ENCODE peak calls at places on chromosome 14, in nine cellular contexts. N, B, W, V, Q, G, I, X and L are unnamed samples.

GRCh38 chr14:97315790-97316189 is 518.6 kb downstream of the VRK1 start:
- DNase-seq in N (no peak), B (no peak), W (no peak), V (no peak), Q (no peak), G (no peak), I (no peak), X (no peak), L (no peak)

GRCh38 chr14:65070710-65071033 is 31.6 kb downstream of the MAX start:
- DNase-seq in N (no peak), B (peak; percentile 64), W (no peak), V (peak; percentile 45), Q (no peak), G (no peak), I (no peak), X (peak; percentile 47), L (peak; percentile 31)

GRCh38 chr14:26841920-26842741 is 244.3 kb upstream of the NOVA1 start:
- DNase-seq in N (no peak), B (no peak), W (peak; percentile 69), V (peak; percentile 98), Q (no peak), G (no peak), I (no peak), X (no peak), L (peak; percentile 96)

GRCh38 chr14:24353551-24354529 is 14.0 kb upstream of the RIPK3 start:
- DNase-seq in N (no peak), B (no peak), W (peak; percentile 53), V (peak; percentile 45), Q (no peak), G (no peak), I (no peak), X (no peak), L (peak; percentile 79)

GRCh38 chr14:99649219-99649618 is 4.3 kb downstream of the HHIPL1 start:
- DNase-seq in N (no peak), B (no peak), W (no peak), V (peak; percentile 20), Q (no peak), G (no peak), I (no peak), X (no peak), L (peak; percentile 73)

GRCh38 chr14:71586131-71586893 is 345.9 kb upstream of the RGS6 start:
- DNase-seq in N (no peak), B (peak; percentile 20), W (peak; percentile 7), V (no peak), Q (no peak), G (peak; percentile 62), I (peak; percentile 24), X (no peak), L (peak; percentile 66)

GRCh38 chr14:103551338-103551762 is 11.1 kb downstream of the BAG5 start:
- DNase-seq in N (no peak), B (peak; percentile 22), W (no peak), V (no peak), Q (no peak), G (no peak), I (no peak), X (no peak), L (peak; percentile 70)

GRCh38 chr14:55328317-55328716 is 57.1 kb downstream of the FBXO34 start:
- DNase-seq in N (no peak), B (no peak), W (no peak), V (no peak), Q (no peak), G (no peak), I (no peak), X (no peak), L (peak; percentile 55)

GRCh38 chr14:29321646-29322045 is 555.1 kb downstream of the FOXG1 start:
- DNase-seq in N (no peak), B (no peak), W (peak; percentile 9), V (no peak), Q (no peak), G (no peak), I (no peak), X (no peak), L (peak; percentile 78)

GRCh38 chr14:52154992-52155655 is 86.3 kb upstream of the NID2 start:
- DNase-seq in N (no peak), B (no peak), W (no peak), V (no peak), Q (no peak), G (no peak), I (no peak), X (no peak), L (no peak)

GRCh38 chr14:100552524-100553125 is 34.6 kb downstream of the BEGAIN start:
- DNase-seq in N (no peak), B (no peak), W (no peak), V (no peak), Q (no peak), G (no peak), I (no peak), X (no peak), L (no peak)

GRCh38 chr14:34301107-34301734 is 160.8 kb downstream of the SPTSSA start:
- DNase-seq in N (peak; percentile 28), B (peak; percentile 49), W (peak; percentile 68), V (peak; percentile 78), Q (peak; percentile 42), G (peak; percentile 77), I (peak; percentile 76), X (peak; percentile 15), L (peak; percentile 65)
- TF ChIP-seq EZH2phosphoT487 in N (no peak), B (no peak), W (no peak), V (no peak), Q (no peak), G (no peak), I (no peak), X (no peak), L (no peak)

GRCh38 chr14:68792022-68792829 is 641 bp downstream of the ZFP36L1 start:
- DNase-seq in N (no peak), B (no peak), W (no peak), V (peak; percentile 45), Q (peak; percentile 61), G (peak; percentile 35), I (peak; percentile 39), X (peak; percentile 36), L (peak; percentile 49)

GRCh38 chr14:68792830-68793733 is at the start of gene ZFP36L1:
- DNase-seq in N (peak; percentile 95), B (peak; percentile 58), W (peak; percentile 98), V (peak; percentile 93), Q (peak; percentile 94), G (peak; percentile 99), I (peak; percentile 98), X (peak; percentile 79), L (peak; percentile 98)

GRCh38 chr14:68794856-68795601 is 2.2 kb upstream of the ZFP36L1 start:
- DNase-seq in N (no peak), B (peak; percentile 72), W (peak; percentile 80), V (peak; percentile 47), Q (peak; percentile 59), G (peak; percentile 59), I (peak; percentile 63), X (peak; percentile 56), L (peak; percentile 93)

GRCh38 chr14:68794130-68794855 is 1.4 kb upstream of the ZFP36L1 start:
- DNase-seq in N (no peak), B (peak; percentile 60), W (peak; percentile 92), V (peak; percentile 71), Q (peak; percentile 76), G (peak; percentile 65), I (peak; percentile 84), X (peak; percentile 68), L (peak; percentile 98)

DNA sequence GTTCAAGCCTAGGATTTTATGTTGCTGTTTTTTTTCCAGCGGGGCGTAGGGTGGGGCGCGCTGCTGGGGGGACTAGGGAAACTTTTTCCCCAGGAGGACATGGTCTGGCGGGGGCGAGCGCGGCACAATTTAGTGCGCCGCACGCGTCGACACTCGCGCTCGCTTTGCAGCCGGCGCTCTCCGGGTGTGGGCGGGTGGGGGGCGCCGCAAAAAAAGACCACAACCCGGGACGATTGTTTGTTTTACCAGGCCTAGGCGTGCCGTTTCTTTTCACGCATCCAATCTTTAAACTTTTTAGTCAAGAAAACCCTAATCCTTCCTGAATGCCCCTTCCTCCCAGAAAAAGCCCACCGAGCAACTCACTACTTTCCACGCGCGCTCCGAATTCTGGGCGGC is 865 bp upstream of the ZFP36L1 start:
- DNase-seq in N (no peak), B (no peak), W (no peak), V (no peak), Q (peak; percentile 72), G (no peak), I (no peak), X (peak; percentile 10), L (peak; percentile 82)
- TF ChIP-seq EZH2phosphoT487 in N (no peak), B (no peak), W (no peak), V (no peak), Q (no peak), G (no peak), I (no peak), X (no peak), L (no peak)

DNA sequence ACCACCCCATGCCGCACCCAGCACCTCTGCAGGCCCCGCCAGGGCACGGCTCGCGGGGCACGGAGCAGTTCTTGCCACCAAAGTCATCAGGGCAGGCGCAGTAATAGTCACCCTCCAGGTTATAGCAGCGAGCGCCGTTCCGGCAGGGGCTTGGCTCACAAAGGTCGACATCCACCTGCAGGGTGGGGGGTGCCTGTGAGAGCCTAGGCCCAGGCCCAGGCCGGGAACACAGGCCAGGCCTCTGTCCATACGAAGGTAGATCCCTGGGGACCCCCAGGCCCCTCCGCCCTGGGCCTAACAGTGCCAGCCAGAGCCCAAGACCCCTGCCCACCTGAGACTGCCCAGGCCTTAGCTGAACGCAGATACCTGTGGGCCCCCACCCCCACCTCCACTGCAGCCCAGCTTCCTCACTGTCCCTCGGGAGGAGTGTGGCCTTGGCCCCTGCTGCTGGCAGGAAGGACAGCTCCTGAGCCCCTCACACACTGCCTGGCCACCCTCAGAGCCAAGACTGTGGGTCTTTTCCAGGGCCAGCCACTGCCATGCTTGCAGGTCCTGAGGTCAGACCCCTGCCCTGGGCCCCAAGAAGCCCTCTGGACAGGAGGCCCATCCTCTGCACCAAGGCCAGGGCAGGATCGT is 19.3 kb downstream of the JAG2 start:
- DNase-seq in N (no peak), B (no peak), W (no peak), V (no peak), Q (no peak), G (no peak), I (no peak), X (no peak), L (no peak)
- TF ChIP-seq EZH2phosphoT487 in N (no peak), B (no peak), W (no peak), V (no peak), Q (no peak), G (no peak), I (no peak), X (no peak), L (no peak)

GRCh38 chr14:91175296-91175695 is 61.4 kb downstream of the DGLUCY start:
- DNase-seq in N (no peak), B (no peak), W (no peak), V (no peak), Q (no peak), G (no peak), I (no peak), X (no peak), L (no peak)

GRCh38 chr14:91173221-91173670 is 59.4 kb downstream of the DGLUCY start:
- DNase-seq in N (peak; percentile 45), B (peak; percentile 73), W (peak; percentile 88), V (peak; percentile 86), Q (peak; percentile 75), G (peak; percentile 85), I (peak; percentile 90), X (peak; percentile 43), L (peak; percentile 78)

GRCh38 chr14:91175802-91176201 is 61.9 kb downstream of the DGLUCY start:
- DNase-seq in N (no peak), B (no peak), W (no peak), V (no peak), Q (no peak), G (no peak), I (no peak), X (no peak), L (no peak)

GRCh38 chr14:91171291-91171690 is 57.4 kb downstream of the DGLUCY start:
- DNase-seq in N (no peak), B (peak; percentile 84), W (no peak), V (no peak), Q (no peak), G (no peak), I (no peak), X (no peak), L (no peak)

GRCh38 chr14:91173867-91174266 is 60.0 kb downstream of the DGLUCY start:
- DNase-seq in N (no peak), B (no peak), W (no peak), V (no peak), Q (no peak), G (peak; percentile 54), I (no peak), X (no peak), L (no peak)
- TF ChIP-seq EZH2phosphoT487 in N (no peak), B (no peak), W (no peak), V (no peak), Q (no peak), G (no peak), I (no peak), X (no peak), L (no peak)